ENCODE peak calls at places on chromosomes 7 and 10, in eight cellular contexts. E is right lobe of liver, W is uterus, M is spleen, J is fibroblast of the aortic adventitia, H is GM23338, Y is cardiac fibroblast, A is foreskin fibroblast. P is an unnamed sample.

GRCh38 chr7:620052-620451 is 100.4 kb upstream of the PDGFA start:
- DNase-seq in W (no peak), E (no peak), A (peak), J (peak), Y (peak), H (peak), M (no peak), P (peak)

GRCh38 chr10:110969183-110969582 is 49.8 kb downstream of the SHOC2 start:
- DNase-seq in Y (no peak), E (no peak), A (no peak), M (no peak), W (no peak), J (no peak), H (no peak), P (no peak)

GRCh38 chr10:13483951-13484350 is 44.9 kb downstream of the BEND7 start:
- DNase-seq in E (no peak), J (no peak), A (no peak), M (peak), Y (no peak), W (no peak), H (no peak), P (no peak)

GRCh38 chr7:29588900-29589696 is 25.5 kb downstream of the PRR15 start:
- DNase-seq in E (no peak), W (no peak), M (no peak), Y (peak), H (peak), A (no peak), J (peak), P (peak)

GRCh38 chr10:123858907-123859650 is 32.5 kb downstream of the CPXM2 start:
- DNase-seq in M (no peak), H (no peak), W (no peak), J (no peak), A (no peak), Y (no peak), E (no peak), P (no peak)

GRCh38 chr10:73911553-73912004 is 647 bp downstream of the PLAU start:
- DNase-seq in A (no peak), J (peak), M (no peak), H (no peak), W (no peak), E (no peak), Y (peak), P (no peak)

GRCh38 chr7:29035044-29035740 is 77.1 kb upstream of the TRIL start:
- DNase-seq in J (peak), M (no peak), H (no peak), W (no peak), E (no peak), A (peak), Y (peak), P (peak)

GRCh38 chr10:131575877-131576276 is 264.4 kb upstream of the TCERG1L start:
- DNase-seq in H (no peak), E (peak), Y (no peak), A (no peak), M (no peak), J (no peak), W (no peak), P (no peak)

GRCh38 chr7:92133133-92133736 is 1.0 kb downstream of the CYP51A1 start:
- DNase-seq in W (no peak), H (no peak), E (no peak), J (peak), M (no peak), A (no peak), Y (peak), P (no peak)

GRCh38 chr10:132711618-132712051 is 74.3 kb downstream of the NKX6-2 start:
- DNase-seq in A (no peak), Y (no peak), W (no peak), J (no peak), M (peak), H (no peak), E (peak), P (no peak)

GRCh38 chr7:75650062-75650461 is 88.7 kb downstream of the HIP1 start:
- DNase-seq in H (peak), M (no peak), E (peak), W (no peak), A (no peak), Y (no peak), J (no peak), P (no peak)

GRCh38 chr10:17454801-17455520 is 566 bp upstream of the ST8SIA6 start:
- DNase-seq in H (no peak), M (no peak), E (no peak), A (no peak), Y (no peak), J (no peak), W (no peak), P (no peak)

GRCh38 chr10:21385996-21386620 is 139.4 kb downstream of the SKIDA1 start:
- DNase-seq in A (no peak), H (peak), E (no peak), M (no peak), J (no peak), W (no peak), Y (no peak), P (no peak)

GRCh38 chr10:46028584-46029570 is 1.5 kb downstream of the NCOA4 start:
- DNase-seq in W (no peak), Y (peak), E (peak), M (no peak), A (peak), J (peak), H (peak), P (peak)

GRCh38 chr7:116698930-116699722 is 27.1 kb downstream of the MET start:
- DNase-seq in E (no peak), M (no peak), H (no peak), Y (no peak), A (no peak), J (no peak), W (no peak), P (no peak)

GRCh38 chr7:30166155-30166840 is 31.5 kb downstream of the MTURN start:
- DNase-seq in Y (no peak), H (no peak), J (no peak), M (no peak), A (no peak), W (no peak), E (no peak), P (no peak)

GRCh38 chr10:101091546-101092290 is 29.9 kb downstream of the KAZALD1 start:
- DNase-seq in H (no peak), A (no peak), Y (no peak), J (no peak), E (no peak), M (no peak), W (no peak), P (no peak)

GRCh38 chr10:72765051-72765450 is 73.1 kb downstream of the MCU start:
- DNase-seq in H (no peak), M (no peak), E (no peak), A (no peak), Y (no peak), J (no peak), W (no peak), P (no peak)

GRCh38 chr7:117112640-117113039 is 159.3 kb downstream of the ST7 start:
- DNase-seq in M (no peak), J (no peak), Y (no peak), W (no peak), E (no peak), H (no peak), A (no peak), P (no peak)

GRCh38 chr10:117681104-117681503 is 138.6 kb downstream of the EMX2 start:
- DNase-seq in W (no peak), A (no peak), M (no peak), H (no peak), Y (no peak), E (no peak), J (no peak), P (no peak)

GRCh38 chr7:106420741-106421140 is 136.0 kb upstream of the NAMPT start:
- DNase-seq in H (no peak), W (no peak), Y (no peak), A (no peak), M (no peak), J (no peak), E (no peak), P (no peak)

GRCh38 chr10:90592903-90593302 is 264.9 kb downstream of the HTR7 start:
- DNase-seq in E (no peak), H (peak), J (peak), W (no peak), Y (peak), A (peak), M (peak), P (peak)

GRCh38 chr7:107890493-107890961 is 456 bp upstream of the DLD start:
- DNase-seq in A (no peak), Y (no peak), E (no peak), H (peak), W (no peak), J (no peak), M (no peak), P (no peak)

DNA sequence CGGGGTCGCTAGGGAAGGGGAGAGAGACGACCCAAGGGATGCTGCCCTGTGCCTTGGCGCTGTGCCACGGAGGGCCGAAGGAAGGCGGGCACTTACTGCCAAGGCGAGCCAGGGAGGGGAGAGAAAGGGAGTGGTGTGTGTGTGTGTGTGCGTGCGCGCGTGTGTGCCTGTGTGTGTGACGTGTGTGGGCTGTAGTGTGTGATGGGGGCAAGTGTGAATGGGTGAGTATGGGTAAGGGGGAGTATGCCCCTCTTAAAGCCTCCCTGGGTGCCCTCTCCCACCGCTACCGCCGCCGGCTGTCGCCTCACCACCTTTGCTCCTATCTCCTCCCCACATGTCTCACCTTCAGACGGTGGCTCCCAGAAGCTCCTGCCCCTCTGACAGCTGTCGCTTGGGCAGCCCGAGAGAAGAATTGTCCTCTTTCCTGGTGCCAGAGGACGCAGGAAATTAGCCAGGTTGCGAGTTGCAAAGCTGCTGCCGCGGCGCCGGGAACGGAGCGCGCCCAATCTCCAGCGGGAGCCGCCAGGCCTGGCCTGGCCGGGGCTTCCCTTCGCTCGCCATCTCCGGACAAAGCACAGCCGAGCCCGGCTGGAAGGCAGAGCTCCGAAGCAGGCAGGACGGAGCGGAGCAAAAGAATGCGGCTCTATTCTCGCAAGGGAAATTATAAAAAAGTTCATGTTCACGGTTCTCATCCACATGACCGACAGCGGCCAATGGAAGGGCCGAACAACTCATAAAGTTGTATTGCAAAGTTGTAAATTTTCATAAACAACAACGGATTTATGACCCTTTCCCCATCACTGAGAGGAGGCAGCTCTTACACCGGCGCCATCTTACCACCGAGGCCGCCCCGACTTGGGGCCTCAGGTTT is at the start of gene HOXA3:
- DNase-seq in Y (no peak), J (no peak), A (no peak), M (peak), E (peak), W (peak), H (peak), P (peak)
- H3K4me3 ChIP-seq in Y (no peak), J (no peak), A (peak), M (peak), E (no peak), W (peak), H (peak), P (peak)

GRCh38 chr7:102292813-102293798 is 6.4 kb downstream of the SH2B2 start:
- DNase-seq in J (no peak), M (no peak), W (no peak), H (peak), E (no peak), Y (no peak), A (no peak), P (no peak)

GRCh38 chr7:102291916-102292267 is 5.2 kb downstream of the SH2B2 start:
- DNase-seq in J (no peak), A (no peak), W (no peak), M (no peak), H (no peak), E (no peak), Y (no peak), P (no peak)

GRCh38 chr7:102288285-102288930 is 1.7 kb downstream of the SH2B2 start:
- DNase-seq in W (no peak), H (no peak), A (no peak), E (no peak), M (no peak), J (no peak), Y (no peak), P (no peak)

GRCh38 chr7:102289051-102289450 is 2.4 kb downstream of the SH2B2 start:
- DNase-seq in Y (no peak), E (no peak), H (no peak), J (no peak), M (peak), A (no peak), W (no peak), P (no peak)

DNA sequence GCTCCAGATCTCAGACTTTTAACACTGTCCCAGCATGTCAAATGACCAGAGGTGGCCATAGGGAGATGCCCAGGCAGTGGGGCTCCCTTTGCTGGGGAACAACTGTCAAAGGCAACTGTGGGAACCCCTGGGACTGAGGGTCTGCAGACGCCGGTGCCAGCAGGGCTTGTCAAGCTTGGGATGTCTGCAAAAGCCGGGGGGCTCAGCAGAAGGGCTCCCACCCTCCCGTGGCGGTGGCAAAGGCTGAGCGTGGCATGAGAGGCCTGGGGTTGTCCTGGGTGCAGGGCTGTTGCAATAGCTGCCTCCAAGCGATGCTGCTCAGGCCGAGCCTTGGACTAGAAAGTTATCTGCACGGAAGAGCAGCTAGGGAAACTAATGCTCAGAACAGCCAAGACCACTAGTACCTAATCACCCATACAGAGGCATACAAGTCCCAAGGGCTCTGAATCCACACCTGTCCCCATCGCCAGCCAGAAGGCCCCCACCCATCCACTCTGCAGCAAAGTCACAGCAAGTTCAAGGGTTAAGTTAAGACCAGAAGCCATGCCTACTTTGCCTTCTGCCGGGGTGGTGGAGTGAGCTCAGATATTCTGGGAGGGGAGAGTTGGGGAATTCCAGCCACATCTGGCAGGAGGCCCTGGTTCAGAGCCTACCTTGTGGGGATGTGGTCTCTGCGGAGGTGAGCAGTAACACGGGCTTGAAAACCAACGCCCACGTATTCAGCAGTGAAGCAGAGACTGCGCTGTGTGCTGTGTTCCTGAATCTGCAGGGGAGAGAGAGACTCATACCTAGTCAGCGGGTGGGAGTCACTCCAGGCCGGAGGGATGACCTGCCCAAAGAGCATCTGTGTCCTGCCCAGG is 4.6 kb downstream of the SH2B2 start:
- DNase-seq in J (no peak), M (no peak), Y (no peak), E (no peak), W (no peak), A (no peak), H (no peak), P (no peak)
- H3K4me3 ChIP-seq in J (no peak), M (no peak), Y (no peak), E (no peak), W (no peak), A (no peak), H (no peak), P (no peak)

GRCh38 chr10:418894-419293 is 270.6 kb downstream of the DIP2C start:
- DNase-seq in A (no peak), H (no peak), M (no peak), W (no peak), J (no peak), Y (no peak), E (no peak), P (no peak)
- H3K4me3 ChIP-seq in A (no peak), H (no peak), M (no peak), W (no peak), J (no peak), Y (no peak), E (no peak), P (no peak)

GRCh38 chr7:84193787-84194186 is 802 bp downstream of the SEMA3A start:
- DNase-seq in A (no peak), J (peak), Y (no peak), W (no peak), H (no peak), M (no peak), E (no peak), P (peak)
- H3K4me3 ChIP-seq in A (peak), J (peak), Y (peak), W (no peak), H (peak), M (peak), E (no peak), P (peak)

GRCh38 chr7:39678935-39679690 is 55.7 kb downstream of the RALA start:
- DNase-seq in W (no peak), A (no peak), H (no peak), Y (no peak), M (no peak), J (peak), E (no peak), P (no peak)
- H3K4me3 ChIP-seq in W (no peak), A (no peak), H (no peak), Y (no peak), M (no peak), J (no peak), E (no peak), P (no peak)